ENCODE peak calls at places on chromosomes 3 and 15, in six cellular contexts. One of them, this sample, is unnamed.

GRCh38 chr3:36373084-36373483 is 7.2 kb upstream of the STAC start:
- DNase-seq in stimulated activated CD8-positive, alpha-beta memory T cell treated with anti-CD3 and anti-CD28 coated beads, Interleukin-2, amount 100 ng/mL, for 1 hour: no peak
- DNase-seq in stimulated activated CD4-positive, alpha-beta T cell treated with anti-CD3 and anti-CD28 coated beads, Interleukin-15, amount 100 ng/mL, for 1 hour: no peak
- DNase-seq in COR-L47: no peak
- DNase-seq in keratinocyte: peak; percentile 45
- DNase-seq in GM12892: no peak
- DNase-seq in this sample: no peak

GRCh38 chr15:74511583-74511982 is 29.4 kb upstream of the ARID3B start:
- DNase-seq in stimulated activated CD4-positive, alpha-beta T cell treated with anti-CD3 and anti-CD28 coated beads, Interleukin-15, amount 100 ng/mL, for 1 hour: no peak
- DNase-seq in keratinocyte: no peak
- DNase-seq in stimulated activated CD8-positive, alpha-beta memory T cell treated with anti-CD3 and anti-CD28 coated beads, Interleukin-2, amount 100 ng/mL, for 1 hour: no peak
- DNase-seq in GM12892: no peak
- DNase-seq in COR-L47: no peak
- DNase-seq in this sample: no peak

GRCh38 chr15:41822957-41823356 is 4.9 kb upstream of the JMJD7 start:
- DNase-seq in keratinocyte: no peak
- DNase-seq in COR-L47: no peak
- DNase-seq in stimulated activated CD8-positive, alpha-beta memory T cell treated with anti-CD3 and anti-CD28 coated beads, Interleukin-2, amount 100 ng/mL, for 1 hour: no peak
- DNase-seq in stimulated activated CD4-positive, alpha-beta T cell treated with anti-CD3 and anti-CD28 coated beads, Interleukin-15, amount 100 ng/mL, for 1 hour: no peak
- DNase-seq in GM12892: no peak
- DNase-seq in this sample: no peak

GRCh38 chr3:2597615-2598014 is 498.9 kb downstream of the CNTN4 start:
- DNase-seq in COR-L47: no peak
- DNase-seq in keratinocyte: no peak
- DNase-seq in stimulated activated CD4-positive, alpha-beta T cell treated with anti-CD3 and anti-CD28 coated beads, Interleukin-15, amount 100 ng/mL, for 1 hour: no peak
- DNase-seq in stimulated activated CD8-positive, alpha-beta memory T cell treated with anti-CD3 and anti-CD28 coated beads, Interleukin-2, amount 100 ng/mL, for 1 hour: no peak
- DNase-seq in GM12892: no peak
- DNase-seq in this sample: no peak

GRCh38 chr15:45439521-45439931 is 61.2 kb upstream of the GATM start:
- DNase-seq in keratinocyte: no peak
- DNase-seq in stimulated activated CD4-positive, alpha-beta T cell treated with anti-CD3 and anti-CD28 coated beads, Interleukin-15, amount 100 ng/mL, for 1 hour: no peak
- DNase-seq in stimulated activated CD8-positive, alpha-beta memory T cell treated with anti-CD3 and anti-CD28 coated beads, Interleukin-2, amount 100 ng/mL, for 1 hour: no peak
- DNase-seq in GM12892: no peak
- DNase-seq in COR-L47: no peak
- DNase-seq in this sample: no peak

GRCh38 chr3:143314291-143315093 is 194.9 kb downstream of the CHST2 start:
- DNase-seq in keratinocyte: no peak
- DNase-seq in stimulated activated CD4-positive, alpha-beta T cell treated with anti-CD3 and anti-CD28 coated beads, Interleukin-15, amount 100 ng/mL, for 1 hour: no peak
- DNase-seq in COR-L47: no peak
- DNase-seq in GM12892: no peak
- DNase-seq in stimulated activated CD8-positive, alpha-beta memory T cell treated with anti-CD3 and anti-CD28 coated beads, Interleukin-2, amount 100 ng/mL, for 1 hour: no peak
- DNase-seq in this sample: no peak

GRCh38 chr3:69866988-69867720 is 127.9 kb downstream of the MITF start:
- DNase-seq in COR-L47: no peak
- DNase-seq in stimulated activated CD4-positive, alpha-beta T cell treated with anti-CD3 and anti-CD28 coated beads, Interleukin-15, amount 100 ng/mL, for 1 hour: no peak
- DNase-seq in GM12892: no peak
- DNase-seq in keratinocyte: peak; percentile 5
- DNase-seq in stimulated activated CD8-positive, alpha-beta memory T cell treated with anti-CD3 and anti-CD28 coated beads, Interleukin-2, amount 100 ng/mL, for 1 hour: no peak
- DNase-seq in this sample: no peak

GRCh38 chr3:13106308-13106970 is 33.2 kb upstream of the IQSEC1 start:
- DNase-seq in COR-L47: no peak
- DNase-seq in keratinocyte: no peak
- DNase-seq in stimulated activated CD8-positive, alpha-beta memory T cell treated with anti-CD3 and anti-CD28 coated beads, Interleukin-2, amount 100 ng/mL, for 1 hour: no peak
- DNase-seq in GM12892: no peak
- DNase-seq in stimulated activated CD4-positive, alpha-beta T cell treated with anti-CD3 and anti-CD28 coated beads, Interleukin-15, amount 100 ng/mL, for 1 hour: no peak
- DNase-seq in this sample: no peak

GRCh38 chr3:47324278-47324865 is 41.6 kb downstream of the KLHL18 start:
- DNase-seq in keratinocyte: peak; percentile 59
- DNase-seq in stimulated activated CD8-positive, alpha-beta memory T cell treated with anti-CD3 and anti-CD28 coated beads, Interleukin-2, amount 100 ng/mL, for 1 hour: peak; percentile 5
- DNase-seq in GM12892: peak; percentile 40
- DNase-seq in COR-L47: peak; percentile 23
- DNase-seq in stimulated activated CD4-positive, alpha-beta T cell treated with anti-CD3 and anti-CD28 coated beads, Interleukin-15, amount 100 ng/mL, for 1 hour: peak; percentile 9
- DNase-seq in this sample: peak; percentile 55

GRCh38 chr15:68672781-68673205 is 94.0 kb downstream of the CORO2B start:
- DNase-seq in GM12892: no peak
- DNase-seq in stimulated activated CD4-positive, alpha-beta T cell treated with anti-CD3 and anti-CD28 coated beads, Interleukin-15, amount 100 ng/mL, for 1 hour: no peak
- DNase-seq in COR-L47: peak; percentile 42
- DNase-seq in keratinocyte: no peak
- DNase-seq in stimulated activated CD8-positive, alpha-beta memory T cell treated with anti-CD3 and anti-CD28 coated beads, Interleukin-2, amount 100 ng/mL, for 1 hour: no peak
- DNase-seq in this sample: peak; percentile 12

GRCh38 chr3:60497922-60498321 is 753.3 kb downstream of the FHIT start:
- DNase-seq in stimulated activated CD8-positive, alpha-beta memory T cell treated with anti-CD3 and anti-CD28 coated beads, Interleukin-2, amount 100 ng/mL, for 1 hour: no peak
- DNase-seq in COR-L47: peak; percentile 71
- DNase-seq in stimulated activated CD4-positive, alpha-beta T cell treated with anti-CD3 and anti-CD28 coated beads, Interleukin-15, amount 100 ng/mL, for 1 hour: no peak
- DNase-seq in keratinocyte: no peak
- DNase-seq in GM12892: no peak
- DNase-seq in this sample: peak; percentile 87

GRCh38 chr15:32942286-32942927 is 224.6 kb downstream of the GREM1 start:
- DNase-seq in COR-L47: no peak
- DNase-seq in keratinocyte: no peak
- DNase-seq in stimulated activated CD4-positive, alpha-beta T cell treated with anti-CD3 and anti-CD28 coated beads, Interleukin-15, amount 100 ng/mL, for 1 hour: no peak
- DNase-seq in stimulated activated CD8-positive, alpha-beta memory T cell treated with anti-CD3 and anti-CD28 coated beads, Interleukin-2, amount 100 ng/mL, for 1 hour: no peak
- DNase-seq in GM12892: no peak
- DNase-seq in this sample: no peak

GRCh38 chr15:65777053-65777452 is 15.0 kb downstream of the DENND4A start:
- DNase-seq in stimulated activated CD8-positive, alpha-beta memory T cell treated with anti-CD3 and anti-CD28 coated beads, Interleukin-2, amount 100 ng/mL, for 1 hour: no peak
- DNase-seq in COR-L47: no peak
- DNase-seq in GM12892: no peak
- DNase-seq in stimulated activated CD4-positive, alpha-beta T cell treated with anti-CD3 and anti-CD28 coated beads, Interleukin-15, amount 100 ng/mL, for 1 hour: no peak
- DNase-seq in keratinocyte: no peak
- DNase-seq in this sample: no peak

GRCh38 chr15:56537881-56538280 is 72.9 kb upstream of the MNS1 start:
- DNase-seq in COR-L47: no peak
- DNase-seq in GM12892: no peak
- DNase-seq in stimulated activated CD4-positive, alpha-beta T cell treated with anti-CD3 and anti-CD28 coated beads, Interleukin-15, amount 100 ng/mL, for 1 hour: no peak
- DNase-seq in keratinocyte: no peak
- DNase-seq in stimulated activated CD8-positive, alpha-beta memory T cell treated with anti-CD3 and anti-CD28 coated beads, Interleukin-2, amount 100 ng/mL, for 1 hour: peak; percentile 7
- DNase-seq in this sample: peak; percentile 37

GRCh38 chr3:13016083-13016725 is 57.0 kb downstream of the IQSEC1 start:
- DNase-seq in keratinocyte: no peak
- DNase-seq in GM12892: no peak
- DNase-seq in stimulated activated CD8-positive, alpha-beta memory T cell treated with anti-CD3 and anti-CD28 coated beads, Interleukin-2, amount 100 ng/mL, for 1 hour: peak; percentile 30
- DNase-seq in stimulated activated CD4-positive, alpha-beta T cell treated with anti-CD3 and anti-CD28 coated beads, Interleukin-15, amount 100 ng/mL, for 1 hour: no peak
- DNase-seq in COR-L47: no peak
- DNase-seq in this sample: peak; percentile 15

GRCh38 chr3:131895766-131896165 is 139.0 kb downstream of the CPNE4 start:
- DNase-seq in GM12892: no peak
- DNase-seq in stimulated activated CD4-positive, alpha-beta T cell treated with anti-CD3 and anti-CD28 coated beads, Interleukin-15, amount 100 ng/mL, for 1 hour: no peak
- DNase-seq in stimulated activated CD8-positive, alpha-beta memory T cell treated with anti-CD3 and anti-CD28 coated beads, Interleukin-2, amount 100 ng/mL, for 1 hour: no peak
- DNase-seq in COR-L47: no peak
- DNase-seq in keratinocyte: no peak
- DNase-seq in this sample: no peak

GRCh38 chr15:67468431-67468830 is 52.5 kb upstream of the C15orf61 start:
- DNase-seq in stimulated activated CD4-positive, alpha-beta T cell treated with anti-CD3 and anti-CD28 coated beads, Interleukin-15, amount 100 ng/mL, for 1 hour: no peak
- DNase-seq in stimulated activated CD8-positive, alpha-beta memory T cell treated with anti-CD3 and anti-CD28 coated beads, Interleukin-2, amount 100 ng/mL, for 1 hour: no peak
- DNase-seq in COR-L47: peak; percentile 78
- DNase-seq in keratinocyte: no peak
- DNase-seq in GM12892: no peak
- DNase-seq in this sample: no peak

GRCh38 chr3:161422171-161422693 is 50.9 kb upstream of the SPTSSB start:
- DNase-seq in GM12892: no peak
- DNase-seq in COR-L47: no peak
- DNase-seq in stimulated activated CD8-positive, alpha-beta memory T cell treated with anti-CD3 and anti-CD28 coated beads, Interleukin-2, amount 100 ng/mL, for 1 hour: no peak
- DNase-seq in stimulated activated CD4-positive, alpha-beta T cell treated with anti-CD3 and anti-CD28 coated beads, Interleukin-15, amount 100 ng/mL, for 1 hour: no peak
- DNase-seq in keratinocyte: no peak
- DNase-seq in this sample: no peak

GRCh38 chr15:26866298-26867198 is at the start of gene GABRA5:
- DNase-seq in stimulated activated CD4-positive, alpha-beta T cell treated with anti-CD3 and anti-CD28 coated beads, Interleukin-15, amount 100 ng/mL, for 1 hour: no peak
- DNase-seq in GM12892: no peak
- DNase-seq in keratinocyte: no peak
- DNase-seq in stimulated activated CD8-positive, alpha-beta memory T cell treated with anti-CD3 and anti-CD28 coated beads, Interleukin-2, amount 100 ng/mL, for 1 hour: no peak
- DNase-seq in COR-L47: peak; percentile 66
- DNase-seq in this sample: peak; percentile 3

GRCh38 chr3:41652931-41653330 is 309.0 kb downstream of the ULK4 start:
- DNase-seq in GM12892: no peak
- DNase-seq in keratinocyte: no peak
- DNase-seq in COR-L47: no peak
- DNase-seq in stimulated activated CD4-positive, alpha-beta T cell treated with anti-CD3 and anti-CD28 coated beads, Interleukin-15, amount 100 ng/mL, for 1 hour: no peak
- DNase-seq in stimulated activated CD8-positive, alpha-beta memory T cell treated with anti-CD3 and anti-CD28 coated beads, Interleukin-2, amount 100 ng/mL, for 1 hour: no peak
- DNase-seq in this sample: no peak

GRCh38 chr15:90869601-90870353 is 1.4 kb downstream of the FURIN start:
- DNase-seq in keratinocyte: peak; percentile 92
- DNase-seq in COR-L47: no peak
- DNase-seq in stimulated activated CD8-positive, alpha-beta memory T cell treated with anti-CD3 and anti-CD28 coated beads, Interleukin-2, amount 100 ng/mL, for 1 hour: no peak
- DNase-seq in stimulated activated CD4-positive, alpha-beta T cell treated with anti-CD3 and anti-CD28 coated beads, Interleukin-15, amount 100 ng/mL, for 1 hour: no peak
- DNase-seq in GM12892: no peak
- DNase-seq in this sample: no peak

GRCh38 chr15:61916104-61916503 is 144.1 kb downstream of the VPS13C start:
- DNase-seq in stimulated activated CD4-positive, alpha-beta T cell treated with anti-CD3 and anti-CD28 coated beads, Interleukin-15, amount 100 ng/mL, for 1 hour: no peak
- DNase-seq in COR-L47: peak; percentile 17
- DNase-seq in keratinocyte: no peak
- DNase-seq in stimulated activated CD8-positive, alpha-beta memory T cell treated with anti-CD3 and anti-CD28 coated beads, Interleukin-2, amount 100 ng/mL, for 1 hour: no peak
- DNase-seq in GM12892: no peak
- DNase-seq in this sample: peak; percentile 4

GRCh38 chr15:35705885-35706590 is 160.1 kb upstream of the DPH6 start:
- DNase-seq in stimulated activated CD8-positive, alpha-beta memory T cell treated with anti-CD3 and anti-CD28 coated beads, Interleukin-2, amount 100 ng/mL, for 1 hour: no peak
- DNase-seq in keratinocyte: no peak
- DNase-seq in GM12892: no peak
- DNase-seq in stimulated activated CD4-positive, alpha-beta T cell treated with anti-CD3 and anti-CD28 coated beads, Interleukin-15, amount 100 ng/mL, for 1 hour: no peak
- DNase-seq in COR-L47: no peak
- DNase-seq in this sample: no peak

GRCh38 chr3:177676148-177676547 is 478.9 kb upstream of the TBL1XR1 start:
- DNase-seq in stimulated activated CD8-positive, alpha-beta memory T cell treated with anti-CD3 and anti-CD28 coated beads, Interleukin-2, amount 100 ng/mL, for 1 hour: no peak
- DNase-seq in keratinocyte: no peak
- DNase-seq in stimulated activated CD4-positive, alpha-beta T cell treated with anti-CD3 and anti-CD28 coated beads, Interleukin-15, amount 100 ng/mL, for 1 hour: no peak
- DNase-seq in COR-L47: peak; percentile 11
- DNase-seq in GM12892: no peak
- DNase-seq in this sample: peak; percentile 42

GRCh38 chr3:169034401-169034800 is 629.1 kb downstream of the MECOM start:
- DNase-seq in keratinocyte: no peak
- DNase-seq in COR-L47: no peak
- DNase-seq in GM12892: no peak
- DNase-seq in stimulated activated CD4-positive, alpha-beta T cell treated with anti-CD3 and anti-CD28 coated beads, Interleukin-15, amount 100 ng/mL, for 1 hour: no peak
- DNase-seq in stimulated activated CD8-positive, alpha-beta memory T cell treated with anti-CD3 and anti-CD28 coated beads, Interleukin-2, amount 100 ng/mL, for 1 hour: no peak
- DNase-seq in this sample: no peak

GRCh38 chr3:39277893-39278615 is 1.8 kb downstream of the CX3CR1 start:
- DNase-seq in keratinocyte: no peak
- DNase-seq in COR-L47: no peak
- DNase-seq in stimulated activated CD4-positive, alpha-beta T cell treated with anti-CD3 and anti-CD28 coated beads, Interleukin-15, amount 100 ng/mL, for 1 hour: no peak
- DNase-seq in stimulated activated CD8-positive, alpha-beta memory T cell treated with anti-CD3 and anti-CD28 coated beads, Interleukin-2, amount 100 ng/mL, for 1 hour: no peak
- DNase-seq in GM12892: no peak
- DNase-seq in this sample: no peak

GRCh38 chr3:119357190-119357589 is 63.0 kb downstream of the ARHGAP31 start:
- DNase-seq in keratinocyte: no peak
- DNase-seq in COR-L47: no peak
- DNase-seq in stimulated activated CD8-positive, alpha-beta memory T cell treated with anti-CD3 and anti-CD28 coated beads, Interleukin-2, amount 100 ng/mL, for 1 hour: no peak
- DNase-seq in stimulated activated CD4-positive, alpha-beta T cell treated with anti-CD3 and anti-CD28 coated beads, Interleukin-15, amount 100 ng/mL, for 1 hour: no peak
- DNase-seq in GM12892: no peak
- DNase-seq in this sample: no peak

GRCh38 chr3:186432189-186432588 is 70.2 kb upstream of the DGKG start:
- DNase-seq in GM12892: no peak
- DNase-seq in COR-L47: no peak
- DNase-seq in stimulated activated CD4-positive, alpha-beta T cell treated with anti-CD3 and anti-CD28 coated beads, Interleukin-15, amount 100 ng/mL, for 1 hour: no peak
- DNase-seq in stimulated activated CD8-positive, alpha-beta memory T cell treated with anti-CD3 and anti-CD28 coated beads, Interleukin-2, amount 100 ng/mL, for 1 hour: no peak
- DNase-seq in keratinocyte: peak; percentile 50
- DNase-seq in this sample: no peak

GRCh38 chr3:179149239-179149887 is 1.2 kb downstream of the PIK3CA start:
- DNase-seq in GM12892: no peak
- DNase-seq in stimulated activated CD4-positive, alpha-beta T cell treated with anti-CD3 and anti-CD28 coated beads, Interleukin-15, amount 100 ng/mL, for 1 hour: no peak
- DNase-seq in keratinocyte: no peak
- DNase-seq in stimulated activated CD8-positive, alpha-beta memory T cell treated with anti-CD3 and anti-CD28 coated beads, Interleukin-2, amount 100 ng/mL, for 1 hour: peak; percentile 5
- DNase-seq in COR-L47: no peak
- DNase-seq in this sample: peak; percentile 38

GRCh38 chr3:53884623-53885022 is 2.7 kb upstream of the ACTR8 start:
- DNase-seq in GM12892: no peak
- DNase-seq in stimulated activated CD8-positive, alpha-beta memory T cell treated with anti-CD3 and anti-CD28 coated beads, Interleukin-2, amount 100 ng/mL, for 1 hour: no peak
- DNase-seq in COR-L47: no peak
- DNase-seq in keratinocyte: no peak
- DNase-seq in stimulated activated CD4-positive, alpha-beta T cell treated with anti-CD3 and anti-CD28 coated beads, Interleukin-15, amount 100 ng/mL, for 1 hour: no peak
- DNase-seq in this sample: no peak

GRCh38 chr15:76058714-76059319 is 968 bp upstream of the TMEM266 start:
- DNase-seq in COR-L47: peak; percentile 4
- DNase-seq in stimulated activated CD4-positive, alpha-beta T cell treated with anti-CD3 and anti-CD28 coated beads, Interleukin-15, amount 100 ng/mL, for 1 hour: no peak
- DNase-seq in keratinocyte: no peak
- DNase-seq in GM12892: no peak
- DNase-seq in stimulated activated CD8-positive, alpha-beta memory T cell treated with anti-CD3 and anti-CD28 coated beads, Interleukin-2, amount 100 ng/mL, for 1 hour: no peak
- DNase-seq in this sample: no peak

GRCh38 chr15:59177445-59177728 is 29.3 kb upstream of the LDHAL6B start:
- DNase-seq in stimulated activated CD8-positive, alpha-beta memory T cell treated with anti-CD3 and anti-CD28 coated beads, Interleukin-2, amount 100 ng/mL, for 1 hour: no peak
- DNase-seq in keratinocyte: no peak
- DNase-seq in stimulated activated CD4-positive, alpha-beta T cell treated with anti-CD3 and anti-CD28 coated beads, Interleukin-15, amount 100 ng/mL, for 1 hour: no peak
- DNase-seq in GM12892: no peak
- DNase-seq in COR-L47: no peak
- DNase-seq in this sample: no peak

GRCh38 chr3:111729087-111729846 is 129.8 kb upstream of the PHLDB2 start:
- DNase-seq in GM12892: no peak
- DNase-seq in keratinocyte: no peak
- DNase-seq in stimulated activated CD8-positive, alpha-beta memory T cell treated with anti-CD3 and anti-CD28 coated beads, Interleukin-2, amount 100 ng/mL, for 1 hour: no peak
- DNase-seq in COR-L47: no peak
- DNase-seq in stimulated activated CD4-positive, alpha-beta T cell treated with anti-CD3 and anti-CD28 coated beads, Interleukin-15, amount 100 ng/mL, for 1 hour: no peak
- DNase-seq in this sample: no peak

GRCh38 chr3:11698326-11699082 is 54.8 kb upstream of the VGLL4 start:
- DNase-seq in keratinocyte: no peak
- DNase-seq in stimulated activated CD4-positive, alpha-beta T cell treated with anti-CD3 and anti-CD28 coated beads, Interleukin-15, amount 100 ng/mL, for 1 hour: no peak
- DNase-seq in GM12892: no peak
- DNase-seq in stimulated activated CD8-positive, alpha-beta memory T cell treated with anti-CD3 and anti-CD28 coated beads, Interleukin-2, amount 100 ng/mL, for 1 hour: no peak
- DNase-seq in COR-L47: no peak
- DNase-seq in this sample: no peak

GRCh38 chr15:80695099-80695910 is at the start of gene ABHD17C:
- DNase-seq in GM12892: peak; percentile 70
- DNase-seq in stimulated activated CD8-positive, alpha-beta memory T cell treated with anti-CD3 and anti-CD28 coated beads, Interleukin-2, amount 100 ng/mL, for 1 hour: no peak
- DNase-seq in keratinocyte: no peak
- DNase-seq in COR-L47: peak; percentile 44
- DNase-seq in stimulated activated CD4-positive, alpha-beta T cell treated with anti-CD3 and anti-CD28 coated beads, Interleukin-15, amount 100 ng/mL, for 1 hour: peak; percentile 2
- DNase-seq in this sample: peak; percentile 60

This sample was measured in NCI-H146.